ENCODE peak calls at places on chromosomes 3 and 15, in four cellular contexts. One of them, this sample, is unnamed.

GRCh38 chr3:125033616-125034015 is 22.2 kb downstream of the HEG1 start:
- DNase-seq in right cardiac atrium: no peak
- DNase-seq in cardiac muscle cell: no peak
- DNase-seq in tibial nerve: no peak
- DNase-seq in this sample: no peak

GRCh38 chr3:58529516-58530353 is 7.3 kb downstream of the ACOX2 start:
- DNase-seq in right cardiac atrium: peak; percentile 63
- DNase-seq in cardiac muscle cell: peak; percentile 38
- DNase-seq in tibial nerve: no peak
- DNase-seq in this sample: peak; percentile 58

GRCh38 chr3:12138044-12138443 is 20.7 kb downstream of the TIMP4 start:
- DNase-seq in right cardiac atrium: peak; percentile 61
- DNase-seq in cardiac muscle cell: peak; percentile 55
- DNase-seq in tibial nerve: no peak
- DNase-seq in this sample: no peak

GRCh38 chr3:196843435-196844110 is 24.1 kb upstream of the SENP5 start:
- DNase-seq in right cardiac atrium: no peak
- DNase-seq in cardiac muscle cell: no peak
- DNase-seq in tibial nerve: no peak
- DNase-seq in this sample: no peak

GRCh38 chr3:5699313-5699712 is 511.8 kb downstream of the EDEM1 start:
- DNase-seq in right cardiac atrium: no peak
- DNase-seq in cardiac muscle cell: no peak
- DNase-seq in tibial nerve: no peak
- DNase-seq in this sample: no peak

GRCh38 chr3:100581650-100582049 is 27.8 kb upstream of the ADGRG7 start:
- DNase-seq in right cardiac atrium: no peak
- DNase-seq in cardiac muscle cell: no peak
- DNase-seq in tibial nerve: no peak
- DNase-seq in this sample: no peak

GRCh38 chr15:58852347-58852746 is 81.1 kb downstream of the SLTM start:
- DNase-seq in right cardiac atrium: no peak
- DNase-seq in cardiac muscle cell: peak; percentile 23
- DNase-seq in tibial nerve: no peak
- DNase-seq in this sample: no peak

GRCh38 chr15:52294881-52295420 is 653 bp downstream of the MYO5C start:
- DNase-seq in right cardiac atrium: no peak
- DNase-seq in cardiac muscle cell: no peak
- DNase-seq in tibial nerve: no peak
- DNase-seq in this sample: no peak

GRCh38 chr15:58146734-58147133 is 8.6 kb downstream of the AQP9 start:
- DNase-seq in right cardiac atrium: no peak
- DNase-seq in cardiac muscle cell: peak; percentile 19
- DNase-seq in tibial nerve: no peak
- DNase-seq in this sample: no peak

GRCh38 chr3:159783780-159784747 is 204.6 kb upstream of the IL12A start:
- DNase-seq in right cardiac atrium: no peak
- DNase-seq in cardiac muscle cell: no peak
- DNase-seq in tibial nerve: no peak
- DNase-seq in this sample: no peak

GRCh38 chr15:69760890-69761568 is 308.4 kb downstream of the RPLP1 start:
- DNase-seq in right cardiac atrium: peak; percentile 74
- DNase-seq in cardiac muscle cell: peak; percentile 99
- DNase-seq in tibial nerve: peak; percentile 55
- DNase-seq in this sample: peak; percentile 91

GRCh38 chr3:169402667-169403360 is 260.7 kb downstream of the MECOM start:
- DNase-seq in right cardiac atrium: no peak
- DNase-seq in cardiac muscle cell: no peak
- DNase-seq in tibial nerve: no peak
- DNase-seq in this sample: no peak

GRCh38 chr15:22979699-22980188 is 424 bp downstream of the CYFIP1 start:
- DNase-seq in right cardiac atrium: peak; percentile 72
- DNase-seq in cardiac muscle cell: peak; percentile 42
- DNase-seq in tibial nerve: no peak
- DNase-seq in this sample: no peak

GRCh38 chr15:71485094-71485693 is 325.2 kb upstream of the NR2E3 start:
- DNase-seq in right cardiac atrium: no peak
- DNase-seq in cardiac muscle cell: no peak
- DNase-seq in tibial nerve: no peak
- DNase-seq in this sample: no peak

GRCh38 chr3:150172356-150172755 is 201.7 kb upstream of the PFN2 start:
- DNase-seq in right cardiac atrium: no peak
- DNase-seq in cardiac muscle cell: no peak
- DNase-seq in tibial nerve: no peak
- DNase-seq in this sample: no peak

GRCh38 chr3:110174908-110175307 is 837.6 kb upstream of the DPPA4 start:
- DNase-seq in right cardiac atrium: no peak
- DNase-seq in cardiac muscle cell: no peak
- DNase-seq in tibial nerve: no peak
- DNase-seq in this sample: no peak

GRCh38 chr3:179414804-179415203 is 36.5 kb downstream of the GNB4 start:
- DNase-seq in right cardiac atrium: no peak
- DNase-seq in cardiac muscle cell: no peak
- DNase-seq in tibial nerve: no peak
- DNase-seq in this sample: no peak

GRCh38 chr3:149085828-149086231 is 503 bp downstream of the HLTF start:
- DNase-seq in right cardiac atrium: no peak
- DNase-seq in cardiac muscle cell: peak; percentile 40
- DNase-seq in tibial nerve: no peak
- DNase-seq in this sample: no peak

GRCh38 chr15:85772668-85773067 is 22.1 kb downstream of the KLHL25 start:
- DNase-seq in right cardiac atrium: no peak
- DNase-seq in cardiac muscle cell: no peak
- DNase-seq in tibial nerve: no peak
- DNase-seq in this sample: no peak

GRCh38 chr3:31878231-31878838 is 102.7 kb downstream of the OSBPL10 start:
- DNase-seq in right cardiac atrium: no peak
- DNase-seq in cardiac muscle cell: peak; percentile 81
- DNase-seq in tibial nerve: no peak
- DNase-seq in this sample: no peak

GRCh38 chr15:90266485-90266884 is 1.0 kb downstream of the NGRN start:
- DNase-seq in right cardiac atrium: no peak
- DNase-seq in cardiac muscle cell: peak; percentile 22
- DNase-seq in tibial nerve: no peak
- DNase-seq in this sample: no peak

GRCh38 chr15:43920815-43921214 is 94.0 kb downstream of the WDR76 start:
- DNase-seq in right cardiac atrium: no peak
- DNase-seq in cardiac muscle cell: no peak
- DNase-seq in tibial nerve: no peak
- DNase-seq in this sample: no peak

GRCh38 chr3:2468816-2469215 is 370.1 kb downstream of the CNTN4 start:
- DNase-seq in right cardiac atrium: no peak
- DNase-seq in cardiac muscle cell: no peak
- DNase-seq in tibial nerve: no peak
- DNase-seq in this sample: no peak

DNA sequence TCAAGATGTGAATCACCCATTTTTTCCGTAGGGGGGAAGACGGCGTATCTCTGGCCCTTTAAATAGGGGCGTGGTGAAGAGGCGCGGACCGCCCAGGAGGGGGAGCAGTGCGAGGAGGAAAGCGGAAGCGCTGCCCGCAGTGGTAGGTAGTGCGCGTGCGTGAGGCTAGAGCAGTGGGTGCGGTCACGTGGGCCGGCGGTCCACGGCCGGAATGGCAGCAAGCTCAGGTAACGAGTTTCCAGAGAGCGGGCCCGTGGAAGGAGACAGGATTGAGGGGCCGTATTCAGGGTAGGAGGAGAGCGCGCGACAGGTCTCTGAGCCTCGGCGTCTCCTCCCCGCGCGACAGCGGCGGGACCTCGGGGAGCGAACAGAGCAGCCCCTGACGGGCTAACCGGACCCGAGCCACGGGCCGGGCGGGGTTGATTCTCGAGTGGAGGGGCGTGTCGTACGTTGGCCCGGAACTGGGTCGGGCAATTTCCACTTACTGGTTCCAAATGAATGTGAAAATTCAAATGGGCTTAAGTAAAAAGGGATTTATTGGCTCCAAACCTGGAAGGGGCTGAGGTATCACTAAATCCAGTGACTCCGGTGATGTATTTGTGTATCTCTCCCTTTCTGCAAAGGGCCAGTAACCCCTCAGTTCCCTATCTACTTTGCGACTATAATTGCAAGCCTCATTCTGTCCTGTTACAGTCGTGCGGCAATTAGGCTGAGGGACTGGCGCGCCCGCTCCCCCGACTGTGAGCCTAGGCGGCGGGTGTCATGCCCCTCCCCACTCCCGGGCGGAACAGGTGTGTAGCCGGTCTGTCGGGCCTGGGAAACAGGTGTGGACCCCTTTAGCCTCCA is at the start of gene VPS8:
- DNase-seq in right cardiac atrium: peak; percentile 99
- DNase-seq in cardiac muscle cell: peak; percentile 97
- DNase-seq in tibial nerve: peak; percentile 92
- DNase-seq in this sample: peak; percentile 97
- H3K27ac ChIP-seq in right cardiac atrium: peak within 1 kb of the TSS; percentile 61
- H3K27ac ChIP-seq in cardiac muscle cell: peak within 1 kb of the TSS; percentile 17
- H3K27ac ChIP-seq in tibial nerve: peak within 1 kb of the TSS; percentile 78
- H3K27ac ChIP-seq in this sample: peak within 1 kb of the TSS; percentile 76

GRCh38 chr3:48949376-48949717 is 30.7 kb downstream of the ARIH2 start:
- DNase-seq in right cardiac atrium: no peak
- DNase-seq in cardiac muscle cell: no peak
- DNase-seq in tibial nerve: no peak
- DNase-seq in this sample: no peak
- H3K27ac ChIP-seq in right cardiac atrium: peak overlapping the region; percentile 82
- H3K27ac ChIP-seq in cardiac muscle cell: peak overlapping the region; percentile 49
- H3K27ac ChIP-seq in tibial nerve: no peak overlapping the region
- H3K27ac ChIP-seq in this sample: peak overlapping the region; percentile 75

DNA sequence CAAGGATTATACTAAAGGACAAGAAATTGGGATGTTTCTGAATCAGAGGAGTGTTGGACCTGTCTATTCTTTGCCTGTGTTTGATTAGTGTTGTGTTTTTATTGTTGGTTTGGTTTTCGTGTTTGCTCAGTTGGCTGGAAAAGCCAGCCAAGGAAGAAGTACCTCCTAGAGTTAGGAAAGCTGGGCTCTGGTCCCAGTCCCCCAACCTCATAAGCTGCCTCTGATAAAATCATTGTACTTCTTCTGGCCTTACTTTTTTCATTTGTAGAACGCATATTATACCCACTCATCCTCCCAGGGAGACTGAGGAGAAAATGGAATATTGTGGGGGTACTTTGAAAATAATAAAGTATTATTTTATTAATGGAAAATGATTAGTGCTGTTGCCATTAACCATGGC is 177.4 kb upstream of the TRIM42 start:
- DNase-seq in right cardiac atrium: no peak
- DNase-seq in cardiac muscle cell: no peak
- DNase-seq in tibial nerve: no peak
- DNase-seq in this sample: no peak
- H3K27ac ChIP-seq in right cardiac atrium: no peak overlapping the region
- H3K27ac ChIP-seq in cardiac muscle cell: no peak overlapping the region
- H3K27ac ChIP-seq in tibial nerve: no peak overlapping the region
- H3K27ac ChIP-seq in this sample: no peak overlapping the region

GRCh38 chr15:42495361-42496212 is at the start of gene SNAP23:
- DNase-seq in right cardiac atrium: peak; percentile 97
- DNase-seq in cardiac muscle cell: peak; percentile 97
- DNase-seq in tibial nerve: peak; percentile 86
- DNase-seq in this sample: peak; percentile 97

GRCh38 chr15:42494998-42495360 is 455 bp upstream of the SNAP23 start:
- DNase-seq in right cardiac atrium: no peak
- DNase-seq in cardiac muscle cell: peak; percentile 80
- DNase-seq in tibial nerve: no peak
- DNase-seq in this sample: peak; percentile 68

GRCh38 chr15:42491540-42492225 is 742 bp upstream of the ZNF106 start:
- DNase-seq in right cardiac atrium: no peak
- DNase-seq in cardiac muscle cell: peak; percentile 68
- DNase-seq in tibial nerve: no peak
- DNase-seq in this sample: no peak

GRCh38 chr15:42490743-42491539 is at the start of gene ZNF106:
- DNase-seq in right cardiac atrium: peak; percentile 94
- DNase-seq in cardiac muscle cell: peak; percentile 94
- DNase-seq in tibial nerve: peak; percentile 54
- DNase-seq in this sample: peak; percentile 86

DNA sequence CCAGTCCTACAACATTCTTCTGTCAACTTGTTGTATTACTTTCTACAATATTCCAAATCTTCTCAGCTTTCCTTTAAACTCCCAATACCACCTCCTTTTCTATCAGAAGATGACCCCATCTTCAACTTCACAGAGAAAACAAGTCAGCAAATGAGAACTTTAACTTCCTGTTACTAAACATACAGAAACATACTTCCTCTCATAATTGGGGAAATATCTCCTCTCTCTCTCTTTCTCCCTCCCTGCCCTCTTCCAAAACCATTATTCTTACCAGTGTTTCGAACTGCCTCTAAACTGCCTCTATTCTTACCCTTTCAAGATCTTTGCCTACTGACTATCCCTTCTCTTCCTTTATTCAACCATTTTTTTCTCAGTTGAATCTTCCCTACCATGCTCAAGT is 1.7 kb upstream of the SNAP23 start:
- DNase-seq in right cardiac atrium: no peak
- DNase-seq in cardiac muscle cell: no peak
- DNase-seq in tibial nerve: no peak
- DNase-seq in this sample: no peak
- H3K27ac ChIP-seq in right cardiac atrium: no peak overlapping the region
- H3K27ac ChIP-seq in cardiac muscle cell: no peak overlapping the region
- H3K27ac ChIP-seq in tibial nerve: peak overlapping the region; percentile 88
- H3K27ac ChIP-seq in this sample: peak overlapping the region; percentile 94

DNA sequence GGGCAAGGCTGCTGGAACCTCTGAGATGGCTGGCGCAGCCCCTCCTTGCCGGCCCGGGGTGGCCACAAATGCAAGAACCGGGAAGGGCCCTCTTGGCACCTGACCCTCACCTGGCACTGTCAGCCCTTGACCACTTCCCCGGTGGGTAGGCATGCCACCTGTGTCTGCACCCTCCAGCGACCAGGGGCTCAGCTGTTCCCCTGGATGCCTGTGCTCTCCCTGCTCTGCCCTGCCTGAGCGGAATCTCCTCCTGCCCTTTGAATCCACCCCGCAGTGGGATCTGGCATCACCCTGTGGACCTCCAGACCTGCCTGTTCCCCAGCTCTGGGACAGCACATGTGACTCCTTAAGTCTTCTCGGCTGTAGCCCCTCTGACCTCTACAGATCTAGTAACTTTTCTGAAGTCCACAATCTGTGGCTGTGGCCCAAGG is 26.1 kb upstream of the FGD5 start:
- DNase-seq in right cardiac atrium: no peak
- DNase-seq in cardiac muscle cell: no peak
- DNase-seq in tibial nerve: no peak
- DNase-seq in this sample: no peak
- H3K27ac ChIP-seq in right cardiac atrium: peak overlapping the region; percentile 33
- H3K27ac ChIP-seq in cardiac muscle cell: no peak overlapping the region
- H3K27ac ChIP-seq in tibial nerve: peak overlapping the region; percentile 65
- H3K27ac ChIP-seq in this sample: peak overlapping the region; percentile 66

GRCh38 chr3:123635220-123635619 is 50.4 kb upstream of the HACD2 start:
- DNase-seq in right cardiac atrium: no peak
- DNase-seq in cardiac muscle cell: no peak
- DNase-seq in tibial nerve: no peak
- DNase-seq in this sample: no peak
- H3K27ac ChIP-seq in right cardiac atrium: no peak overlapping the region
- H3K27ac ChIP-seq in cardiac muscle cell: no peak overlapping the region
- H3K27ac ChIP-seq in tibial nerve: no peak overlapping the region
- H3K27ac ChIP-seq in this sample: no peak overlapping the region

GRCh38 chr3:134249442-134249841 is 1.2 kb downstream of the RYK start:
- DNase-seq in right cardiac atrium: no peak
- DNase-seq in cardiac muscle cell: no peak
- DNase-seq in tibial nerve: no peak
- DNase-seq in this sample: no peak
- H3K27ac ChIP-seq in right cardiac atrium: no peak overlapping the region
- H3K27ac ChIP-seq in cardiac muscle cell: peak overlapping the region; percentile 44
- H3K27ac ChIP-seq in tibial nerve: peak overlapping the region; percentile 92
- H3K27ac ChIP-seq in this sample: peak overlapping the region; percentile 86

This sample was measured in right atrium auricular region.